ENCODE peak calls at places on chromosomes 13 and 19, in ten cellular contexts. Y, T, K, J, B, X, P, N, A and C are unnamed samples.

GRCh38 chr19:4980087-4980486 is 11.2 kb downstream of the KDM4B start:
- DNase-seq in B (no peak), N (no peak), Y (no peak), X (peak; percentile 38), P (no peak), J (no peak), T (no peak), K (no peak), A (no peak), C (no peak)

GRCh38 chr13:50420720-50421456 is 405.6 kb downstream of the KCNRG start:
- DNase-seq in Y (no peak), X (no peak), P (no peak), A (no peak), K (no peak), B (no peak), N (no peak), J (no peak), T (no peak), C (no peak)

GRCh38 chr19:42176649-42176989 is 40.9 kb downstream of the DEDD2 start:
- DNase-seq in X (no peak), K (no peak), T (peak; percentile 95), Y (no peak), N (no peak), B (no peak), A (peak; percentile 45), P (no peak), J (no peak), C (no peak)

GRCh38 chr19:33287438-33287837 is 14.9 kb downstream of the CEBPA start:
- DNase-seq in K (no peak), T (no peak), J (no peak), Y (no peak), P (no peak), X (no peak), B (no peak), N (no peak), A (no peak), C (no peak)

GRCh38 chr19:2519482-2519881 is 43.6 kb downstream of the GADD45B start:
- DNase-seq in N (no peak), X (no peak), P (no peak), K (no peak), B (no peak), Y (no peak), J (no peak), T (no peak), A (no peak), C (no peak)

GRCh38 chr13:74036373-74036772 is 97.8 kb downstream of the KLF12 start:
- DNase-seq in B (no peak), K (no peak), J (no peak), T (no peak), Y (no peak), A (peak; percentile 62), P (no peak), X (no peak), N (no peak), C (no peak)

GRCh38 chr19:35879770-35880317 is 11.5 kb downstream of the APLP1 start:
- DNase-seq in T (peak; percentile 34), A (peak; percentile 90), B (peak; percentile 55), J (peak; percentile 90), X (peak; percentile 82), Y (peak; percentile 66), N (no peak), K (peak; percentile 91), P (peak; percentile 89), C (peak; percentile 97)

GRCh38 chr19:38433268-38433733 is at the start of gene RYR1:
- DNase-seq in N (no peak), P (no peak), A (no peak), X (peak; percentile 33), J (peak; percentile 69), B (no peak), K (no peak), Y (peak; percentile 19), T (no peak), C (peak; percentile 38)

GRCh38 chr13:113860051-113860471 is 3.8 kb downstream of the GAS6 start:
- DNase-seq in P (no peak), J (no peak), Y (no peak), K (no peak), X (no peak), A (peak; percentile 39), T (no peak), B (no peak), N (no peak), C (no peak)

GRCh38 chr13:52798770-52799430 is 49.5 kb downstream of the PCDH8 start:
- DNase-seq in N (no peak), X (no peak), J (no peak), Y (no peak), T (no peak), B (no peak), A (no peak), P (no peak), K (no peak), C (no peak)

GRCh38 chr19:41137056-41137455 is 22.8 kb downstream of the CYP2F1 start:
- DNase-seq in Y (no peak), X (no peak), T (no peak), B (no peak), K (no peak), P (no peak), J (no peak), N (no peak), A (no peak), C (no peak)

GRCh38 chr19:7391218-7391670 is 42.5 kb downstream of the ARHGEF18 start:
- DNase-seq in X (no peak), N (no peak), Y (no peak), P (peak; percentile 77), T (no peak), K (no peak), B (no peak), J (no peak), A (no peak), C (no peak)

GRCh38 chr13:98429081-98429480 is 147.8 kb downstream of the STK24 start:
- DNase-seq in T (no peak), Y (no peak), X (no peak), A (no peak), J (peak; percentile 19), P (no peak), K (no peak), N (no peak), B (no peak), C (no peak)

GRCh38 chr19:15199652-15200574 is 882 bp downstream of the NOTCH3 start:
- DNase-seq in B (no peak), A (peak; percentile 81), Y (no peak), J (no peak), T (peak; percentile 9), N (no peak), K (peak; percentile 16), X (no peak), P (peak; percentile 16), C (no peak)

GRCh38 chr19:10219678-10220077 is 11.5 kb downstream of the S1PR2 start:
- DNase-seq in A (no peak), K (peak; percentile 39), P (peak; percentile 89), N (no peak), T (no peak), J (no peak), X (peak; percentile 78), Y (peak; percentile 27), B (no peak), C (no peak)

GRCh38 chr13:50720856-50721663 is 122.4 kb downstream of the DLEU7 start:
- DNase-seq in B (no peak), Y (no peak), K (no peak), T (no peak), P (no peak), N (no peak), J (no peak), A (no peak), X (no peak), C (no peak)

GRCh38 chr19:11196406-11197287 is 698 bp downstream of the KANK2 start:
- DNase-seq in A (peak; percentile 53), K (no peak), Y (no peak), X (peak; percentile 32), B (no peak), N (no peak), P (peak; percentile 28), J (no peak), T (no peak), C (no peak)

GRCh38 chr13:24194447-24194846 is 33.9 kb downstream of the SPATA13 start:
- DNase-seq in P (no peak), K (no peak), A (no peak), X (no peak), J (no peak), Y (no peak), T (no peak), B (no peak), N (no peak), C (no peak)

GRCh38 chr19:17772172-17772571 is 20.9 kb downstream of the FCHO1 start:
- DNase-seq in P (peak; percentile 14), B (no peak), K (no peak), X (peak; percentile 61), A (no peak), Y (no peak), J (no peak), N (no peak), T (no peak), C (no peak)

GRCh38 chr19:15253513-15253912 is 21.3 kb upstream of the EPHX3 start:
- DNase-seq in J (no peak), N (no peak), A (no peak), B (no peak), K (no peak), X (no peak), P (no peak), T (no peak), Y (no peak), C (no peak)

GRCh38 chr13:25468330-25469178 is 96.8 kb downstream of the ATP8A2 start:
- DNase-seq in B (no peak), A (peak; percentile 75), T (peak; percentile 54), N (no peak), Y (no peak), P (no peak), J (no peak), K (no peak), X (no peak), C (peak; percentile 65)

GRCh38 chr19:41431426-41432386 is 4.5 kb upstream of the B3GNT8 start:
- DNase-seq in K (peak; percentile 50), P (peak; percentile 31), X (peak; percentile 70), N (no peak), J (no peak), T (no peak), Y (no peak), B (no peak), A (no peak), C (no peak)

GRCh38 chr19:49489601-49490167 is 2.3 kb downstream of the RPL13A start:
- DNase-seq in P (no peak), J (no peak), Y (no peak), K (no peak), N (no peak), T (no peak), B (no peak), X (no peak), A (no peak), C (no peak)

GRCh38 chr13:32316476-32316875 is 1.2 kb downstream of the BRCA2 start:
- DNase-seq in Y (no peak), X (peak; percentile 72), B (no peak), K (no peak), P (no peak), J (no peak), A (no peak), T (no peak), N (no peak), C (no peak)

GRCh38 chr13:77674802-77675201 is 22.7 kb upstream of the SLAIN1 start:
- DNase-seq in P (no peak), T (no peak), B (no peak), X (no peak), K (no peak), J (no peak), N (no peak), Y (no peak), A (no peak), C (no peak)